ENCODE peak calls at places on chromosome 18, in eight cellular contexts. T is fibroblast of mammary gland; M is GM06990; G is iris pigment epithelial cell; S is endodermal cell; F is activated T-helper 1 cell treated with anti-CD3 and anti-CD28 coated beads, Interleukin-12 subunit alpha, Interleukin-12 subunit beta, Interleukin-2, Interleukin-4 antibody, amounts not matched to agents 30 ng/mL and 10 ng/mL and 1 ng/mL, durations not matched to agents 14 hours and 24 hours and 36 hours; J is NCI-H748 treated with DMSO at 0.1 percent for 48 hours; O is right lobe of liver. L is an unnamed sample.
A peak's percentile ranks its signal among the peaks of the same experiment; 100 is the strongest.

GRCh38 chr18:76476665-76477561 is 18.1 kb downstream of the ZNF516 start:
- DNase-seq in T (peak; percentile 96), M (peak; percentile 49), G (peak; percentile 97), S (no peak), F (no peak), J (no peak), O (no peak), L (no peak)

GRCh38 chr18:32126538-32126937 is 34.9 kb downstream of the RNF138 start:
- DNase-seq in T (no peak), M (no peak), G (no peak), S (no peak), F (no peak), J (no peak), O (no peak), L (no peak)

GRCh38 chr18:25109484-25109883 is 242.5 kb downstream of the ZNF521 start:
- DNase-seq in T (peak; percentile 29), M (no peak), G (peak; percentile 38), S (no peak), F (no peak), J (no peak), O (no peak), L (no peak)

GRCh38 chr18:63316612-63317555 is 2.7 kb downstream of the BCL2 start:
- DNase-seq in T (no peak), M (no peak), G (no peak), S (no peak), F (no peak), J (peak; percentile 38), O (no peak), L (no peak)

GRCh38 chr18:71322201-71322600 is 1033.4 kb downstream of the SOCS6 start:
- DNase-seq in T (no peak), M (no peak), G (no peak), S (no peak), F (no peak), J (no peak), O (no peak), L (no peak)

GRCh38 chr18:58363767-58364540 is 264.9 kb downstream of the ALPK2 start:
- DNase-seq in T (peak; percentile 78), M (no peak), G (peak; percentile 62), S (no peak), F (no peak), J (no peak), O (no peak), L (no peak)

GRCh38 chr18:37400832-37401231 is 164.8 kb downstream of the CELF4 start:
- DNase-seq in T (no peak), M (no peak), G (no peak), S (no peak), F (no peak), J (no peak), O (no peak), L (no peak)

GRCh38 chr18:26741041-26741440 is 124.5 kb downstream of the AQP4 start:
- DNase-seq in T (peak; percentile 17), M (no peak), G (peak; percentile 40), S (no peak), F (no peak), J (no peak), O (no peak), L (no peak)

GRCh38 chr18:59388817-59389216 is 29.8 kb upstream of the LMAN1 start:
- DNase-seq in T (no peak), M (no peak), G (peak; percentile 26), S (no peak), F (no peak), J (no peak), O (no peak), L (no peak)

GRCh38 chr18:79625195-79625923 is 54.2 kb upstream of the CTDP1 start:
- DNase-seq in T (no peak), M (peak; percentile 67), G (peak; percentile 52), S (no peak), F (no peak), J (no peak), O (no peak), L (no peak)

GRCh38 chr18:73168171-73168570 is 300.4 kb upstream of the NETO1 start:
- DNase-seq in T (no peak), M (no peak), G (no peak), S (no peak), F (no peak), J (no peak), O (no peak), L (no peak)

GRCh38 chr18:11310476-11311086 is 161.2 kb upstream of the PIEZO2 start:
- DNase-seq in T (peak; percentile 57), M (peak; percentile 24), G (peak; percentile 38), S (peak; percentile 92), F (peak; percentile 1), J (no peak), O (no peak), L (no peak)

GRCh38 chr18:63518178-63519012 is 23.8 kb upstream of the SERPINB12 start:
- DNase-seq in T (peak; percentile 78), M (peak; percentile 19), G (peak; percentile 63), S (peak; percentile 87), F (peak; percentile 46), J (peak; percentile 81), O (no peak), L (peak; percentile 74)

L was measured in NCI-H774.